ENCODE peak calls at places on chromosomes 2 and 18, in nine cellular contexts. D, S, K, J, A, H, X, N and P are unnamed samples.

GRCh38 chr2:202773576-202773975 is 98.0 kb downstream of the ICA1L start:
- DNase-seq in S (no peak), H (no peak), A (no peak), K (no peak), X (no peak), D (no peak), N (no peak), J (no peak), P (no peak)

GRCh38 chr2:219772697-219773096 is 145.3 kb downstream of the SLC4A3 start:
- DNase-seq in S (no peak), H (no peak), X (no peak), K (no peak), J (no peak), N (no peak), D (no peak), A (no peak), P (no peak)

GRCh38 chr2:235461763-235462414 is 32.0 kb upstream of the AGAP1 start:
- DNase-seq in K (no peak), H (no peak), N (no peak), S (no peak), D (no peak), A (no peak), X (no peak), J (no peak), P (no peak)

GRCh38 chr2:127085260-127085666 is 21.7 kb downstream of the BIN1 start:
- DNase-seq in K (no peak), A (no peak), D (no peak), H (no peak), J (no peak), X (peak), N (no peak), S (no peak), P (peak)

GRCh38 chr2:222424281-222424728 is at the start of gene SGPP2:
- DNase-seq in H (peak), D (no peak), S (peak), K (peak), N (no peak), X (no peak), J (peak), A (no peak), P (no peak)

GRCh38 chr2:109239720-109240119 is 110.7 kb downstream of the SH3RF3 start:
- DNase-seq in H (no peak), D (peak), N (no peak), K (no peak), X (peak), J (no peak), A (no peak), S (no peak), P (peak)

GRCh38 chr2:208820289-208820688 is 413.7 kb downstream of the PTH2R start:
- DNase-seq in S (no peak), N (no peak), D (no peak), A (peak), K (no peak), H (no peak), J (peak), X (no peak), P (no peak)

GRCh38 chr2:182980652-182981051 is 57.6 kb downstream of the NCKAP1 start:
- DNase-seq in K (no peak), H (no peak), S (no peak), A (no peak), J (peak), N (no peak), D (no peak), X (no peak), P (no peak)

GRCh38 chr2:65746919-65747678 is 314.7 kb upstream of the SPRED2 start:
- DNase-seq in K (peak), J (no peak), A (no peak), H (no peak), X (peak), S (peak), D (peak), N (no peak), P (no peak)

GRCh38 chr2:128413718-128414341 is 95.2 kb upstream of the HS6ST1 start:
- DNase-seq in N (no peak), H (peak), D (no peak), A (no peak), K (no peak), X (peak), J (peak), S (no peak), P (no peak)

GRCh38 chr2:172098650-172099471 is 3.8 kb downstream of the DLX2 start:
- DNase-seq in X (peak), K (no peak), H (no peak), J (no peak), A (no peak), D (peak), S (peak), N (no peak), P (peak)

GRCh38 chr18:10020176-10020575 is 106.4 kb downstream of the VAPA start:
- DNase-seq in A (no peak), H (no peak), N (no peak), J (no peak), X (no peak), K (no peak), S (no peak), D (no peak), P (no peak)